ENCODE peak calls at places on chromosome 1, in ten cellular contexts. Z, I, L, E, V, D, Q, N, T and S are unnamed samples.

GRCh38 chr1:32047701-32048100 is 25.0 kb upstream of the TMEM39B start:
- DNase-seq in Z (no peak), I (no peak), L (no peak), E (peak; percentile 75), V (no peak), D (no peak), Q (no peak), N (no peak), T (no peak), S (no peak)

GRCh38 chr1:14238472-14239059 is 359.9 kb upstream of the KAZN start:
- DNase-seq in Z (no peak), I (no peak), L (peak; percentile 38), E (no peak), V (peak; percentile 93), D (no peak), Q (no peak), N (no peak), T (no peak), S (no peak)

GRCh38 chr1:151282883-151283725 is 1.0 kb downstream of the ZNF687 start:
- DNase-seq in Z (peak; percentile 79), I (no peak), L (peak; percentile 34), E (no peak), V (no peak), D (peak; percentile 23), Q (no peak), N (peak; percentile 83), T (peak; percentile 41), S (no peak)

GRCh38 chr1:243930822-243931671 is 81.0 kb upstream of the AKT3 start:
- DNase-seq in Z (peak; percentile 78), I (peak; percentile 30), L (no peak), E (no peak), V (no peak), D (no peak), Q (no peak), N (no peak), T (no peak), S (no peak)

GRCh38 chr1:119885903-119886783 is 10.2 kb downstream of the ADAM30 start:
- DNase-seq in Z (peak; percentile 89), I (peak; percentile 66), L (peak; percentile 81), E (peak; percentile 39), V (no peak), D (peak; percentile 80), Q (no peak), N (peak; percentile 27), T (peak; percentile 41), S (peak; percentile 64)

GRCh38 chr1:217881607-217882332 is 250.6 kb downstream of the SPATA17 start:
- DNase-seq in Z (no peak), I (no peak), L (no peak), E (no peak), V (no peak), D (peak; percentile 45), Q (no peak), N (no peak), T (no peak), S (no peak)

GRCh38 chr1:169538998-169539871 is 47.0 kb downstream of the F5 start:
- DNase-seq in Z (no peak), I (peak; percentile 93), L (no peak), E (peak; percentile 83), V (no peak), D (peak; percentile 99), Q (peak; percentile 96), N (no peak), T (no peak), S (peak; percentile 91)

GRCh38 chr1:35191429-35192055 is 1.4 kb downstream of the SFPQ start:
- DNase-seq in Z (no peak), I (no peak), L (no peak), E (no peak), V (no peak), D (no peak), Q (no peak), N (peak; percentile 37), T (no peak), S (no peak)

DNA sequence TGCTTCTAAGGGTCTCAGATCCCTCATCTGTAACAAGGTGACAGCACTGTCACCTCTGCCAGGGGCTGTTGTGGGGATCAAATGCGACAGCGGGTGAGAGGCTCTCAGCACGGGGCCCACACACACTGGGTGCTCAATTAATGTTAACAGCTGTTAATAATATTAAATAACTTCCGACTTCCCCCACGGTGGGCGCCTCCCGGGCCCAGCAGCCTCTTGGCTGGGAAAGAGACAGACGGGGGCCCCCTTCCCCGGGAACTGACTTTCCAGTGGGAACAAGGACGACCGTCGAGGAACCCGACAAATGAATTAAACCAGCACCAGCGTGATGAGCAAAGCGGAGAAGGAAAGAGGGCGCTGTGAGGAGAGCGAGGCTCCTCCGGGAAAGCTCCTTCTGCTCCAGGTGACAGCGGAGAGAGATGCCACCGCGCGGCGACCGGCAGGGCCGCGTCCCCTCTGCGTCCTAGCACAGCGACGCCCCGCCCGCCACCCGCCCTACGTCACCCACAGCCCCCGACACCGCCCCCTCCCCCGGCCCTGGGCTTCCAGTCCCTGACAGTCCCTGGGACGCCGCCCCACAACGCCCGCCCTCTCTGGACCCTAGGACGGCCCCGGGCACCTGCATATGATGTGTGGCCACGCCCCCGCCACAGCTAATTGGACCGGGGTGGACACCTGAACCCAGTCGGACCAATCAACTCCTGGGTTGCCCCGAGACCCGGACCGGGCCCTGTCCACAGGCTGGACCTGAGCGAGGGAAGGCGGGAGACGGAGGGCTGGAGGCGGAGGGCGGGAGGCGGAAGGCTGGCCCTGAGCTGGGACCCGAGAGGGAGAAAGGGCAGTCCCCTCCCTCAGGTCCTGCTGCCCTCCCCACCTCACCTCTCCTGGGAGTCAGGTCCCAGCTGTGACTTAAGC is 38.2 kb downstream of the MATN1 start:
- DNase-seq in Z (peak; percentile 100), I (no peak), L (peak; percentile 89), E (no peak), V (no peak), D (peak; percentile 24), Q (no peak), N (no peak), T (peak; percentile 29), S (no peak)
- TF ChIP-seq CTCF in Z (peak; percentile 76), I (no peak), L (peak; percentile 34), E (no peak), V (no peak), D (no peak), Q (no peak), N (no peak), T (no peak), S (no peak)

GRCh38 chr1:30781906-30782305 is 24.3 kb upstream of the LAPTM5 start:
- DNase-seq in Z (no peak), I (no peak), L (no peak), E (no peak), V (no peak), D (no peak), Q (no peak), N (peak; percentile 26), T (no peak), S (no peak)

GRCh38 chr1:30785181-30785580 is 27.6 kb upstream of the LAPTM5 start:
- DNase-seq in Z (no peak), I (no peak), L (no peak), E (no peak), V (no peak), D (no peak), Q (no peak), N (peak; percentile 75), T (no peak), S (no peak)

GRCh38 chr1:30785714-30786113 is 28.1 kb upstream of the LAPTM5 start:
- DNase-seq in Z (no peak), I (no peak), L (no peak), E (no peak), V (no peak), D (no peak), Q (no peak), N (peak; percentile 61), T (no peak), S (no peak)

GRCh38 chr1:30782361-30783243 is 25.0 kb upstream of the LAPTM5 start:
- DNase-seq in Z (peak; percentile 95), I (peak; percentile 66), L (peak; percentile 75), E (peak; percentile 45), V (no peak), D (peak; percentile 73), Q (no peak), N (peak; percentile 98), T (peak; percentile 58), S (peak; percentile 63)

GRCh38 chr1:30783244-30783915 is 25.8 kb upstream of the LAPTM5 start:
- DNase-seq in Z (no peak), I (no peak), L (peak; percentile 18), E (no peak), V (no peak), D (no peak), Q (no peak), N (peak; percentile 55), T (no peak), S (no peak)
- H3K4me3 ChIP-seq in Z (no peak overlapping the region), I (no peak overlapping the region), L (no peak overlapping the region), E (no peak overlapping the region), V (no peak overlapping the region), D (no peak overlapping the region), Q (no peak overlapping the region), N (no peak overlapping the region), T (no peak overlapping the region), S (no peak overlapping the region)

GRCh38 chr1:93034397-93034796 is 44.7 kb upstream of the MTF2 start:
- DNase-seq in Z (no peak), I (no peak), L (no peak), E (no peak), V (no peak), D (no peak), Q (no peak), N (no peak), T (no peak), S (no peak)
- TF ChIP-seq CTCF in Z (no peak), I (no peak), L (no peak), E (no peak), V (no peak), D (no peak), Q (no peak), N (no peak), T (no peak), S (no peak)

GRCh38 chr1:1752671-1753606 is 25.3 kb downstream of the NADK start:
- DNase-seq in Z (no peak), I (no peak), L (no peak), E (no peak), V (no peak), D (peak; percentile 1), Q (no peak), N (peak; percentile 66), T (no peak), S (no peak)

GRCh38 chr1:1752190-1752589 is 26.1 kb downstream of the NADK start:
- DNase-seq in Z (no peak), I (no peak), L (no peak), E (no peak), V (no peak), D (peak; percentile 1), Q (no peak), N (peak; percentile 39), T (no peak), S (no peak)

GRCh38 chr1:1754051-1754815 is 24.0 kb downstream of the NADK start:
- DNase-seq in Z (no peak), I (no peak), L (no peak), E (no peak), V (no peak), D (no peak), Q (no peak), N (peak; percentile 77), T (no peak), S (no peak)

GRCh38 chr1:1753607-1754005 is 24.7 kb downstream of the NADK start:
- DNase-seq in Z (no peak), I (no peak), L (no peak), E (no peak), V (no peak), D (no peak), Q (no peak), N (no peak), T (no peak), S (no peak)

DNA sequence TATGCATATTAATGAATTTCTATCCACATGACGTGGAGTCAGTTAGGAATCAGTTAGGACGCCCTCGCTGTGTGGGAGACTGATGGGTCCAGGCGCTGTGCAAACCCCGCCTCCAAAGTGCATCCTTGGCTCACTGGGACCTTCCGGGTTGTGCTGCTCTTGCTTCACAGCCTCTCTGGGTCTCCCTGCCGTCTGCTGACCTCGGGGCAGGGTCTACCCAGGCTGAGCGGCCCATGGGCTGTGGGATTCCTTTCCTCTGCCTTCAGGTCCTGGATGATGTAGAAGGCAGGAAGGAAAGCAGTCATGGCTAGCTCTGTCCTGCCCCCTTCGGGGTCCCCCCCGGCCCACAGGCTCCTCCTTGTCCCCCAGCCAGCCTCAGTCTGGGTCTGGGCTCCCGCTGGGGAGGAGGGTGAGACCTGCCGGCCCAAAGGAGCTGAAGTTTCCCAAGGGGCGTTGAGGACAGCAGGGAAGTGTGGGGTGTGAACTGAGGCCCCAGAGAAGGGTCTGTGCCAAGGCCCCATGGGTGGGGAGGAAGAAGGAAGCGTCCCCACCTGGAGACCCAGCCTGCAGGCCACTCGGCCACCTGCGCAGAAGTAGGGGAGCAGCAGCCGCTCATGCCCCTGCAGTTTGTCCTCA is 24.6 kb upstream of the CDK11A start:
- DNase-seq in Z (peak; percentile 62), I (peak; percentile 8), L (no peak), E (no peak), V (no peak), D (peak; percentile 10), Q (no peak), N (peak; percentile 49), T (no peak), S (no peak)
- H3K4me3 ChIP-seq in Z (no peak overlapping the region), I (no peak overlapping the region), L (no peak overlapping the region), E (no peak overlapping the region), V (no peak overlapping the region), D (no peak overlapping the region), Q (no peak overlapping the region), N (no peak overlapping the region), T (no peak overlapping the region), S (no peak overlapping the region)